ENCODE peak calls at places on chromosomes 13 and 19, in six cellular contexts. F, K, Y, S, L and V are unnamed samples.

GRCh38 chr19:44776402-44777096 is 1.1 kb upstream of the CBLC start:
- DNase-seq in F (no peak), K (no peak), Y (no peak), L (no peak), S (peak), V (no peak)

GRCh38 chr19:5805465-5806132 is 732 bp downstream of the NRTN start:
- DNase-seq in L (no peak), F (peak), Y (peak), S (peak), K (no peak), V (peak)

GRCh38 chr19:17749912-17750317 is 1.4 kb upstream of the FCHO1 start:
- DNase-seq in S (no peak), Y (no peak), F (no peak), L (no peak), K (no peak), V (no peak)

GRCh38 chr13:93875527-93875926 is 604.0 kb downstream of the DCT start:
- DNase-seq in K (no peak), F (no peak), Y (peak), S (no peak), L (no peak), V (peak)

GRCh38 chr13:110331362-110331761 is 24.3 kb downstream of the COL4A2 start:
- DNase-seq in S (peak), K (no peak), L (no peak), F (peak), Y (peak), V (peak)

GRCh38 chr13:41652735-41653361 is 195.5 kb downstream of the RGCC start:
- DNase-seq in Y (peak), K (no peak), L (no peak), S (no peak), F (peak), V (peak)

GRCh38 chr13:27403252-27403678 is 21.2 kb upstream of the GTF3A start:
- DNase-seq in Y (peak), S (no peak), K (peak), F (peak), L (no peak), V (peak)

GRCh38 chr19:44512326-44513298 is 12.3 kb upstream of the ZNF180 start:
- DNase-seq in L (no peak), Y (peak), F (peak), S (no peak), K (peak), V (peak)

GRCh38 chr13:62293081-62293480 is 877.4 kb upstream of the PCDH20 start:
- DNase-seq in S (no peak), L (no peak), Y (peak), F (peak), K (no peak), V (no peak)

GRCh38 chr19:52172347-52172746 is 926 bp upstream of the ZNF836 start:
- DNase-seq in K (no peak), F (no peak), Y (no peak), S (no peak), L (no peak), V (no peak)

GRCh38 chr19:52171321-52172169 is at the start of gene ZNF836:
- DNase-seq in K (no peak), S (peak), F (peak), Y (peak), L (peak), V (peak)

GRCh38 chr19:52170863-52171320 is 529 bp downstream of the ZNF836 start:
- DNase-seq in K (no peak), S (no peak), F (no peak), Y (no peak), L (no peak), V (no peak)

GRCh38 chr19:52170304-52170703 is 1.1 kb downstream of the ZNF836 start:
- DNase-seq in Y (no peak), F (no peak), S (no peak), L (no peak), K (no peak), V (no peak)
- H3K4me3 ChIP-seq in Y (peak), F (peak), S (peak), L (peak), K (peak), V (peak)

DNA sequence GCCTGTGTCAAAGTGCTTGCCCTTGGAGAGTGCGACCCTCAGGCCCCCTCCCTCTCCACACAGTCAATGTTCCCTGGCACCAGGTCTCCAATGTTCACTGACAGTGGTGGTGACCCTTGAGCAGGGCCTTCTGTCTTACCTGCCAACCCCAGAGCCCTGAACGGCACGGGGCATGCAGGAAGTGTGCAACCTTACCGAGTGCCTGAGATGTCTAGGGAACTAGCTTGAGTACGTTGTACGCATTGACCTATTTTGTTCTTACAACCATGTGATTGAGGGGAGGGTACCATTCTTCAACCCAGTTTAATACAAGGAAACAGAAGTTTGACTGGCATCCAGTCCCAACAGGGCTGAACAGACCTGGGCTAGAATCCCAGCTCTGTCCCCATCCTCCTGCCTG is 13.2 kb downstream of the MAG start:
- DNase-seq in Y (no peak), S (no peak), F (no peak), K (no peak), L (no peak), V (no peak)
- TF ChIP-seq CTCF in Y (no peak), S (no peak), F (no peak), K (no peak), L (no peak), V (no peak)

GRCh38 chr13:92833071-92833470 is 393.5 kb upstream of the GPC6 start:
- DNase-seq in F (no peak), L (no peak), K (no peak), Y (peak), S (no peak), V (no peak)

GRCh38 chr13:92826197-92826596 is 400.4 kb upstream of the GPC6 start:
- DNase-seq in Y (peak), L (no peak), F (no peak), K (no peak), S (no peak), V (no peak)

GRCh38 chr13:92829930-92830329 is 396.7 kb upstream of the GPC6 start:
- DNase-seq in S (no peak), Y (no peak), L (no peak), K (no peak), F (no peak), V (no peak)

GRCh38 chr13:92827503-92827902 is 399.1 kb upstream of the GPC6 start:
- DNase-seq in L (no peak), S (no peak), K (no peak), F (no peak), Y (no peak), V (no peak)

DNA sequence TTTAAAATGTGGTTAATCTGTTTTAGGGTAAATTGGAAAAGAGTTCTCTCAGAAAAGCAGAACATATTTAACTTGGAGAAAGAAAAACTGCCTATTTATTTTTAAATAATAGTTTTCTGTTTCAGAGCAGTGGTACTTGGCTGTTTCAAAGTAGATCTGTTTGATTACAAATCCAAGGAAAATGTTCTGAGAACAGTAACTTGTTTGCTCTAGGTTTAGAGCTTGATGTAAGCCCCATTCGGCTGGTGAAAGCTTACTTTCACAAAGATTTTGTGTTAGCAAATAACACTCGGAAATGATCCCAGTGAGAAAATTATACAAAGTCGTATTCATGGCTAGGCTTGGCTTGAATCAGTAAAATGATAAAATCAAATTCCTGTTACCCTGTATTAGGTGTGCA is 395.8 kb upstream of the GPC6 start:
- DNase-seq in K (no peak), Y (no peak), F (no peak), S (no peak), L (no peak), V (no peak)
- H3K4me3 ChIP-seq in K (no peak), Y (no peak), F (no peak), S (no peak), L (no peak), V (no peak)

DNA sequence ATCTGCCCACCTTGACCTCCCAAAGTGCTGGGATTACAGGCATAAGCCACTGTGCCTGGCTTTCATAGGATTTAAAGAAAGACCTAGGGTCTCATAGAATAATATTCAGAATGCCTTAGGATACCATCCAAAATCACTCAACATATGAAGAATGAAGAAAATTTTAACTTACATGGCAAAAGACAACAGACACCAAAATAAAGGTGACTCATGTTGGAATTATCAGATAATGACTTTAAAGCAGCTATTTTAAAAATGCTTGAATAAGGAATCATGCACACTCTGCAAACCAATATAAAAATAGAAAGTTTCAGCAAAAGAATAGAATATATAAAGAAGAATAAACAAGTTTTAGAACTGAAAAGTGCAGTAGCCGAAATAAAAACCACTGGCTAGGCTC is 29.3 kb downstream of the ZNF566 start:
- DNase-seq in F (peak), K (no peak), Y (peak), L (no peak), S (no peak), V (peak)
- TF ChIP-seq CTCF in F (no peak), K (no peak), Y (no peak), L (no peak), S (no peak), V (no peak)

GRCh38 chr19:14556662-14557188 is 15.1 kb downstream of the NDUFB7 start:
- DNase-seq in S (peak), K (no peak), L (no peak), F (peak), Y (peak), V (peak)
- H3K4me3 ChIP-seq in S (no peak), K (no peak), L (no peak), F (no peak), Y (no peak), V (peak)